ENCODE peak calls at places on chromosomes 7 and 10, in ten cellular contexts. Y, M, X, G, H, N, O, T, B and D are unnamed samples.

GRCh38 chr7:84042110-84042539 is 152.5 kb downstream of the SEMA3A start:
- DNase-seq in Y (no peak), M (no peak), X (peak), G (peak), H (peak), N (peak), O (no peak), T (no peak), B (no peak), D (peak)

GRCh38 chr7:70317356-70317755 is 719.1 kb downstream of the AUTS2 start:
- DNase-seq in Y (no peak), M (peak), X (no peak), G (peak), H (peak), N (no peak), O (no peak), T (no peak), B (no peak), D (peak)

GRCh38 chr10:113854757-113855626 is 531 bp downstream of the NHLRC2 start:
- DNase-seq in Y (peak), M (no peak), X (peak), G (peak), H (peak), N (no peak), O (no peak), T (peak), B (peak), D (peak)

GRCh38 chr10:51344371-51344770 is 270.1 kb downstream of the PRKG1 start:
- DNase-seq in Y (no peak), M (no peak), X (no peak), G (no peak), H (no peak), N (no peak), O (no peak), T (no peak), B (no peak), D (no peak)

GRCh38 chr10:21330628-21331020 is 194.9 kb downstream of the SKIDA1 start:
- DNase-seq in Y (no peak), M (no peak), X (no peak), G (no peak), H (no peak), N (no peak), O (no peak), T (no peak), B (no peak), D (no peak)

GRCh38 chr10:71767420-71768035 is 5.8 kb downstream of the VSIR start:
- DNase-seq in Y (no peak), M (no peak), X (peak), G (peak), H (peak), N (no peak), O (peak), T (no peak), B (no peak), D (peak)

GRCh38 chr7:6165521-6166325 is 106.7 kb downstream of the CYTH3 start:
- DNase-seq in Y (no peak), M (no peak), X (no peak), G (no peak), H (no peak), N (no peak), O (peak), T (no peak), B (no peak), D (no peak)

GRCh38 chr7:1663857-1664651 is 6.0 kb upstream of the ELFN1 start:
- DNase-seq in Y (no peak), M (no peak), X (no peak), G (no peak), H (no peak), N (no peak), O (peak), T (no peak), B (peak), D (no peak)

GRCh38 chr7:45482451-45482850 is 91.7 kb upstream of the ADCY1 start:
- DNase-seq in Y (no peak), M (no peak), X (no peak), G (no peak), H (no peak), N (no peak), O (no peak), T (no peak), B (no peak), D (no peak)

GRCh38 chr10:130025326-130025725 is 61.3 kb upstream of the EBF3 start:
- DNase-seq in Y (no peak), M (no peak), X (no peak), G (no peak), H (no peak), N (no peak), O (no peak), T (no peak), B (no peak), D (no peak)

GRCh38 chr10:124744047-124744687 is at the start of gene FAM53B:
- DNase-seq in Y (peak), M (peak), X (peak), G (peak), H (peak), N (no peak), O (no peak), T (peak), B (peak), D (peak)

GRCh38 chr7:19248681-19249080 is 103.5 kb upstream of the FERD3L start:
- DNase-seq in Y (no peak), M (no peak), X (peak), G (peak), H (peak), N (no peak), O (no peak), T (no peak), B (no peak), D (no peak)

GRCh38 chr7:140506788-140507464 is 27.6 kb upstream of the MKRN1 start:
- DNase-seq in Y (no peak), M (peak), X (peak), G (peak), H (peak), N (no peak), O (no peak), T (no peak), B (no peak), D (peak)

GRCh38 chr7:101772508-101773306 is 44.7 kb upstream of the CUX1 start:
- DNase-seq in Y (no peak), M (no peak), X (no peak), G (no peak), H (no peak), N (no peak), O (no peak), T (no peak), B (no peak), D (no peak)

GRCh38 chr10:73956476-73957338 is 41.2 kb upstream of the VCL start:
- DNase-seq in Y (peak), M (no peak), X (peak), G (no peak), H (peak), N (no peak), O (no peak), T (peak), B (no peak), D (no peak)

GRCh38 chr10:69703766-69704191 is 73.7 kb downstream of the FAM241B start:
- DNase-seq in Y (no peak), M (no peak), X (peak), G (peak), H (peak), N (peak), O (no peak), T (no peak), B (no peak), D (peak)

GRCh38 chr10:123144697-123145541 is 3.0 kb upstream of the HMX2 start:
- DNase-seq in Y (no peak), M (no peak), X (no peak), G (no peak), H (peak), N (no peak), O (no peak), T (no peak), B (peak), D (no peak)

GRCh38 chr10:102815790-102816549 is 21.2 kb downstream of the CYP17A1 start:
- DNase-seq in Y (no peak), M (no peak), X (peak), G (peak), H (peak), N (peak), O (no peak), T (no peak), B (no peak), D (no peak)

GRCh38 chr10:23383637-23384036 is 39.0 kb upstream of the C10orf67 start:
- DNase-seq in Y (no peak), M (no peak), X (no peak), G (no peak), H (no peak), N (no peak), O (no peak), T (no peak), B (no peak), D (no peak)

GRCh38 chr10:34288634-34289033 is 526.5 kb downstream of the PARD3 start:
- DNase-seq in Y (no peak), M (no peak), X (peak), G (peak), H (peak), N (no peak), O (no peak), T (no peak), B (no peak), D (peak)

GRCh38 chr10:126012485-126012884 is 116.1 kb downstream of the FANK1 start:
- DNase-seq in Y (no peak), M (no peak), X (peak), G (peak), H (peak), N (no peak), O (no peak), T (no peak), B (no peak), D (no peak)

GRCh38 chr7:122709930-122710646 is 7.4 kb upstream of the RNF148 start:
- DNase-seq in Y (no peak), M (no peak), X (no peak), G (no peak), H (no peak), N (no peak), O (no peak), T (no peak), B (no peak), D (no peak)

GRCh38 chr7:150716368-150716767 is at the start of gene GIMAP1:
- DNase-seq in Y (peak), M (no peak), X (no peak), G (no peak), H (no peak), N (no peak), O (no peak), T (peak), B (no peak), D (no peak)

GRCh38 chr7:28596245-28596935 is 184.1 kb downstream of the CREB5 start:
- DNase-seq in Y (no peak), M (no peak), X (no peak), G (peak), H (peak), N (no peak), O (no peak), T (no peak), B (no peak), D (no peak)

GRCh38 chr10:125084191-125085186 is 75.9 kb downstream of the CTBP2 start:
- DNase-seq in Y (no peak), M (peak), X (peak), G (peak), H (peak), N (peak), O (no peak), T (no peak), B (no peak), D (no peak)

GRCh38 chr10:4840151-4840550 is 14.1 kb downstream of the AKR1E2 start:
- DNase-seq in Y (no peak), M (no peak), X (no peak), G (no peak), H (no peak), N (no peak), O (no peak), T (no peak), B (no peak), D (no peak)

GRCh38 chr10:1107004-1107403 is 50.8 kb downstream of the WDR37 start:
- DNase-seq in Y (no peak), M (no peak), X (no peak), G (no peak), H (no peak), N (no peak), O (no peak), T (no peak), B (no peak), D (no peak)

GRCh38 chr10:130353928-130354327 is 217.7 kb downstream of the GLRX3 start:
- DNase-seq in Y (no peak), M (no peak), X (no peak), G (no peak), H (no peak), N (no peak), O (no peak), T (no peak), B (no peak), D (no peak)

GRCh38 chr7:35725280-35725680 is 30.3 kb upstream of the HERPUD2 start:
- DNase-seq in Y (peak), M (no peak), X (no peak), G (no peak), H (no peak), N (no peak), O (no peak), T (peak), B (no peak), D (no peak)

GRCh38 chr7:70935311-70935710 is 196.6 kb upstream of the GALNT17 start:
- DNase-seq in Y (no peak), M (no peak), X (no peak), G (no peak), H (no peak), N (no peak), O (no peak), T (no peak), B (no peak), D (no peak)

GRCh38 chr10:101693701-101694055 is 1.3 kb downstream of the FBXW4 start:
- DNase-seq in Y (peak), M (no peak), X (peak), G (peak), H (peak), N (no peak), O (no peak), T (no peak), B (no peak), D (peak)

GRCh38 chr7:108454674-108455523 is 1.3 kb downstream of the NRCAM start:
- DNase-seq in Y (peak), M (no peak), X (peak), G (no peak), H (peak), N (no peak), O (no peak), T (peak), B (peak), D (no peak)